ENCODE peak calls at places on chromosome 17, in six cellular contexts. F is heart right ventricle, X is psoas muscle, D is SJSA1, P is neuronal stem cell, J is right lobe of liver. L is an unnamed sample.
A peak's percentile ranks its signal among the peaks of the same experiment; 100 is the strongest.

GRCh38 chr17:39705786-39706348 is 6.0 kb downstream of the ERBB2 start:
- DNase-seq in F (peak; percentile 37), X (no peak), D (no peak), P (no peak), J (peak; percentile 81), L (no peak)

GRCh38 chr17:45293413-45294211 is 23.2 kb downstream of the MAP3K14 start:
- DNase-seq in F (peak; percentile 75), X (peak; percentile 95), D (peak; percentile 97), P (no peak), J (peak; percentile 74), L (no peak)

GRCh38 chr17:61447358-61447757 is 4.9 kb upstream of the TBX4 start:
- DNase-seq in F (no peak), X (no peak), D (no peak), P (no peak), J (no peak), L (no peak)

GRCh38 chr17:83196088-83196765 is 116.8 kb downstream of the METRNL start:
- DNase-seq in F (no peak), X (peak; percentile 57), D (peak; percentile 57), P (no peak), J (peak; percentile 15), L (no peak)

GRCh38 chr17:20992987-20993862 is 49.6 kb downstream of the USP22 start:
- DNase-seq in F (peak; percentile 56), X (peak; percentile 76), D (peak; percentile 64), P (peak; percentile 82), J (no peak), L (peak; percentile 80)

GRCh38 chr17:72591500-72592241 is 470.9 kb downstream of the SOX9 start:
- DNase-seq in F (no peak), X (no peak), D (no peak), P (peak; percentile 45), J (no peak), L (no peak)

GRCh38 chr17:28338056-28338768 is 2.7 kb downstream of the TNFAIP1 start:
- DNase-seq in F (peak; percentile 83), X (no peak), D (no peak), P (no peak), J (no peak), L (no peak)

GRCh38 chr17:31558748-31559646 is 167.5 kb downstream of the RAB11FIP4 start:
- DNase-seq in F (peak; percentile 84), X (peak; percentile 90), D (peak; percentile 86), P (peak; percentile 63), J (peak; percentile 87), L (no peak)

GRCh38 chr17:68255731-68256538 is 8.1 kb downstream of the AMZ2 start:
- DNase-seq in F (no peak), X (no peak), D (no peak), P (no peak), J (peak; percentile 44), L (no peak)

GRCh38 chr17:46832945-46833839 is 14.7 kb upstream of the WNT3 start:
- DNase-seq in F (peak; percentile 25), X (peak; percentile 30), D (no peak), P (no peak), J (peak; percentile 67), L (no peak)

GRCh38 chr17:40646791-40647548 is 648 bp downstream of the SMARCE1 start:
- DNase-seq in F (no peak), X (no peak), D (peak; percentile 55), P (no peak), J (no peak), L (no peak)

GRCh38 chr17:78377858-78378224 is 608 bp upstream of the PGS1 start:
- DNase-seq in F (no peak), X (no peak), D (peak; percentile 75), P (no peak), J (no peak), L (no peak)

GRCh38 chr17:71438631-71439146 is 682.1 kb upstream of the SOX9 start:
- DNase-seq in F (no peak), X (no peak), D (peak; percentile 91), P (no peak), J (no peak), L (no peak)

GRCh38 chr17:79023180-79023705 is 726 bp upstream of the C1QTNF1 start:
- DNase-seq in F (no peak), X (peak; percentile 38), D (no peak), P (no peak), J (peak; percentile 15), L (no peak)

GRCh38 chr17:74920679-74921044 is 2.4 kb downstream of the USH1G start:
- DNase-seq in F (no peak), X (no peak), D (no peak), P (no peak), J (no peak), L (no peak)

GRCh38 chr17:63917646-63918045 is 993 bp downstream of the GH1 start:
- DNase-seq in F (no peak), X (no peak), D (no peak), P (no peak), J (no peak), L (no peak)

GRCh38 chr17:17051791-17052461 is 9.7 kb downstream of the MPRIP start:
- DNase-seq in F (no peak), X (peak; percentile 80), D (peak; percentile 55), P (no peak), J (no peak), L (no peak)

GRCh38 chr17:7296189-7296861 is 1.9 kb upstream of the YBX2 start:
- DNase-seq in F (peak; percentile 81), X (peak; percentile 95), D (peak; percentile 80), P (peak; percentile 81), J (peak; percentile 85), L (peak; percentile 82)

GRCh38 chr17:39429600-39429999 is 21.5 kb downstream of the MED1 start:
- DNase-seq in F (no peak), X (peak; percentile 12), D (no peak), P (no peak), J (no peak), L (no peak)

GRCh38 chr17:37764383-37764782 is 19.5 kb upstream of the HNF1B start:
- DNase-seq in F (no peak), X (no peak), D (no peak), P (no peak), J (no peak), L (no peak)

GRCh38 chr17:77125432-77125901 is 15.3 kb upstream of the SEC14L1 start:
- DNase-seq in F (no peak), X (no peak), D (peak; percentile 99), P (no peak), J (no peak), L (no peak)

DNA sequence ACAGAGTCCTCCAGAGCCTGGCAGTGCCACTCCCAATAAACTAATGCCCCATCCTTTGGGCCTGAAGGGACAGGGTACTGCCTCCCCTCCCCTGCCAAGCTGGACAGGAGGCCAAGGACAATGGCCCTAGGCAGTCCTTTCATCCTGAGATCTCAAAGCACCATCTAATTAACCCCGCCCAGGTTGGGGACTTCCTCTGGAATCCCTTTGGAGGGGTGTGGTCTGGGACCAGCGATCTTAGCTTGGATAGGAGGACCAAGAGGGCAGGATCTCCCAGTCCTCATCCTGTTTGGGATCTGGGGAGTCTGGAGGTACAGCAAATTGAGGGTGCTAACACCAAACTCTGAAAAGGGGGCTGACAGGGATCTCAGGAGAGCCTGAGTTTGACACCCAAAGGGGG is 18.2 kb upstream of the SP6 start:
- DNase-seq in F (no peak), X (no peak), D (no peak), P (no peak), J (no peak), L (no peak)
- H3K4me3 ChIP-seq in F (no peak overlapping the region), X (no peak overlapping the region), D (no peak overlapping the region), P (no peak overlapping the region), J (no peak overlapping the region), L (no peak overlapping the region)

DNA sequence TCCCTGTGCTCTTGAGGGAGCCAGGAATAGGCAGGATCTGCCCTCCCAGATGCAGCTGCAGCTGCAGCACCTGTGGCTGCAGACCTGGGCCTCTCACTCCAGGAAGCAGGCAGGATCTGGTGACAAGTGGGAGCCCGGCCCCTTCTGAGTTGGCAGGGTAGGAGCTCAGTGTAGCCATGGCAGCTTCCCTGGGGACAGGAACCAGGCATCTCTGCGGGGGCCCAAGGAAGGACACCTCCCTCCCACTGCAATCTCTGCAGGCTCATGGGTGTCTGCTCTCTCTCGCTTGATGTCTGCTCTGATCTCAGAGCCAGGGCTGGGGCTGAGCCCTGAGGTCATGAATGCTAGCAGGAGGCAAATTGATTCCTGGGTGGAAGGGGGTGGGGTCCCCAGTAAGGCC is 592.5 kb upstream of the CA10 start:
- DNase-seq in F (no peak), X (no peak), D (no peak), P (no peak), J (no peak), L (no peak)
- H3K9me3 ChIP-seq in F (no peaks in the 10 kb centered on the region), X (no peaks in the 10 kb centered on the region), D (no peaks in the 10 kb centered on the region), P (no peaks in the 10 kb centered on the region), J (no peaks in the 10 kb centered on the region), L (no peaks in the 10 kb centered on the region)

DNA sequence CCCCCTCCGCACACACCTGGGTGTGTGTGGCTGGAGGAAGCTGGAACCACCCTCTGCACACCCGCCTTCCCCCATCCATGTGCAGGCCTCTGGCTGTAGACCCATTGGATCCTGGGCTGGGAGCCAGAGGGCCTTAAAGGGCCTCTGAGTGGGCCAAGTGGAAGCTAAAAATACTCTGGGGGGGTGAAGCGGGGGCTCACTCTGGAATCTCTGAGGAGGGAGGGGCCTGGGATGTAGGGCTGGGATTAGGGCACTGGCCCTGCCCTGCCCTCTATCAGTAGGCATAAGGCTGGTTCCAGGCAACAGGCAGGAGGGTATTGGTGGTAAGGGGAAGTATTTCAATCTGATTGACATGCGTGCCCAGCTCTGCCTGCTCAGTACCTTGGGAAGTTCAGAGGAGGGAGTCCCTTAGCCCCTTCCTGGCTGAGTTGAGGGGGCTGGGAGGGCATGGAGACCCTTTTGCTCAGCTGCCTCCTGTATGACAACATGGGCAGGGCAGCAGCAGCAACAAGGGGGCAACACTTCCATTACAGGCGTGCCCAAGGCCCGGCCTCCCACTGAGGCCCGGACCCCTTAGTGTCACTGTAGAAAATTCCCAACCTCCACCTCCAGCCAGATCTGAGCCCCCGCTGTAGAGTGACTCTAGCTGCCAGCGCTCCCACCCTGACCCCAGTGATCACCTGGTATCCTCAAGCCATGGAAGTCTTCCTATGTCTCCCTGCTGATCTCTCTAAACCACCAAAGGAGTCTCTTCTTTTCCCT is 5.2 kb downstream of the ITGA3 start:
- DNase-seq in F (peak; percentile 91), X (peak; percentile 92), D (peak; percentile 88), P (no peak), J (no peak), L (no peak)
- H3K4me3 ChIP-seq in F (peak overlapping the region; percentile 11), X (peak overlapping the region; percentile 76), D (no peak overlapping the region), P (no peak overlapping the region), J (no peak overlapping the region), L (no peak overlapping the region)

DNA sequence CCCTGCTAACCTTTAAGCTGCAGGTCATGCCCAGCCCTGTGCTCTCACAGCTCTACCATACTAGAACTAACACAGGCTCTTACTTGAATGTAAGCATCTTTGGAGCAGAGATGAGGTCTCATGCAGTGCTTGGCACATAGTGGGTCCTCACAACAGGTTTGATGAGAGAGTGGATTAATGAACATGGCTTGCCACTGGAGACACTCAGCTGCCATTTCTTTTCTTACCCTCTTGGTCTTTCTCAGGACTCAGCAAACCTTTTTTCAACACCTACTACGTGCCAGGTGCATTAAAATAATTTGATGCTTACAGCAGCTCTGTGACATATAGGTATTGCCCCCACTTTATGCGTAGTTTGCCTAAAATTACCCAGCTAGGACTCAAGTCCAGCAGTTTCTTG is 133.2 kb downstream of the MSI2 start:
- DNase-seq in F (no peak), X (no peak), D (no peak), P (no peak), J (no peak), L (no peak)
- H3K9me3 ChIP-seq in F (peaks cover 20% of the 10 kb centered on the region), X (peaks cover 14% of the 10 kb centered on the region), D (peaks cover 11% of the 10 kb centered on the region), P (peaks cover 9% of the 10 kb centered on the region), J (no peaks in the 10 kb centered on the region), L (no peaks in the 10 kb centered on the region)

GRCh38 chr17:1769826-1770477 is 8.1 kb downstream of the SERPINF1 start:
- DNase-seq in F (no peak), X (no peak), D (no peak), P (no peak), J (no peak), L (peak; percentile 41)
- H3K4me3 ChIP-seq in F (no peak overlapping the region), X (no peak overlapping the region), D (no peak overlapping the region), P (no peak overlapping the region), J (no peak overlapping the region), L (no peak overlapping the region)